ENCODE peak calls at places on chromosomes 5 and 9, in nine cellular contexts. Q is esophagus muscularis mucosa, W is sigmoid colon, A is A549, H is ovary, B is transverse colon, F is K562, O is HepG2, X is SK-N-SH. L is an unnamed sample.

GRCh38 chr5:91928751-91929521 is 545.8 kb upstream of the ARRDC3 start:
- DNase-seq in Q (no peak), W (no peak), A (peak), H (no peak), B (no peak), F (no peak), O (no peak), X (peak), L (no peak)

GRCh38 chr5:139961435-139962157 is 81.5 kb downstream of the NRG2 start:
- DNase-seq in Q (peak), W (no peak), A (no peak), H (peak), B (no peak), F (no peak), O (no peak), X (no peak), L (no peak)

GRCh38 chr5:98770158-98770910 is 3.1 kb upstream of the RGMB start:
- DNase-seq in Q (no peak), W (peak), A (peak), H (peak), B (peak), F (no peak), O (peak), X (peak), L (peak)

GRCh38 chr9:86064220-86064619 is 35.1 kb downstream of the GOLM1 start:
- DNase-seq in Q (no peak), W (no peak), A (no peak), H (no peak), B (no peak), F (no peak), O (no peak), X (no peak), L (no peak)

GRCh38 chr5:137710086-137710485 is 25.8 kb downstream of the KLHL3 start:
- DNase-seq in Q (no peak), W (no peak), A (no peak), H (no peak), B (no peak), F (no peak), O (no peak), X (no peak), L (no peak)

GRCh38 chr5:91302335-91302734 is 80.8 kb downstream of the ARRDC3 start:
- DNase-seq in Q (no peak), W (no peak), A (peak), H (no peak), B (no peak), F (peak), O (no peak), X (peak), L (no peak)

GRCh38 chr5:4862500-4862899 is 277.6 kb upstream of the ADAMTS16 start:
- DNase-seq in Q (no peak), W (no peak), A (peak), H (no peak), B (no peak), F (peak), O (peak), X (peak), L (no peak)

GRCh38 chr5:61245486-61245885 is 83.2 kb upstream of the SMIM15 start:
- DNase-seq in Q (no peak), W (no peak), A (no peak), H (no peak), B (peak), F (no peak), O (no peak), X (peak), L (no peak)

GRCh38 chr9:36995927-36996471 is 38.1 kb downstream of the PAX5 start:
- DNase-seq in Q (no peak), W (no peak), A (peak), H (no peak), B (peak), F (peak), O (peak), X (peak), L (peak)

GRCh38 chr5:56839062-56839461 is 23.7 kb downstream of the MAP3K1 start:
- DNase-seq in Q (no peak), W (no peak), A (no peak), H (no peak), B (no peak), F (no peak), O (no peak), X (no peak), L (no peak)

GRCh38 chr9:110257097-110257955 is 1.0 kb upstream of the TXN start:
- DNase-seq in Q (no peak), W (no peak), A (no peak), H (peak), B (peak), F (peak), O (peak), X (no peak), L (peak)

GRCh38 chr5:160850439-160850838 is 1.6 kb downstream of the ATP10B start:
- DNase-seq in Q (no peak), W (no peak), A (no peak), H (no peak), B (no peak), F (no peak), O (no peak), X (no peak), L (no peak)

GRCh38 chr5:62496876-62497275 is 81.7 kb upstream of the LRRC70 start:
- DNase-seq in Q (no peak), W (no peak), A (no peak), H (no peak), B (no peak), F (no peak), O (no peak), X (no peak), L (no peak)

GRCh38 chr9:3367185-3367584 is 158.6 kb downstream of the RFX3 start:
- DNase-seq in Q (no peak), W (no peak), A (no peak), H (no peak), B (no peak), F (no peak), O (no peak), X (no peak), L (no peak)

GRCh38 chr5:133870661-133871060 is 97.8 kb downstream of the C5orf15 start:
- DNase-seq in Q (no peak), W (peak), A (no peak), H (no peak), B (no peak), F (no peak), O (no peak), X (no peak), L (no peak)

GRCh38 chr9:4831944-4832343 is 39.2 kb downstream of the RCL1 start:
- DNase-seq in Q (no peak), W (no peak), A (no peak), H (no peak), B (no peak), F (peak), O (no peak), X (no peak), L (no peak)

GRCh38 chr5:31854625-31855526 is 215.9 kb downstream of the PDZD2 start:
- DNase-seq in Q (no peak), W (peak), A (peak), H (peak), B (no peak), F (no peak), O (no peak), X (peak), L (peak)

GRCh38 chr5:157816682-157817268 is 42.2 kb downstream of the CLINT1 start:
- DNase-seq in Q (no peak), W (no peak), A (peak), H (no peak), B (no peak), F (no peak), O (no peak), X (no peak), L (no peak)
- TF ChIP-seq EP300 in Q (no peak), W (no peak), A (no peak), H (no peak), B (no peak), F (no peak), O (no peak), X (no peak), L (no peak)

DNA sequence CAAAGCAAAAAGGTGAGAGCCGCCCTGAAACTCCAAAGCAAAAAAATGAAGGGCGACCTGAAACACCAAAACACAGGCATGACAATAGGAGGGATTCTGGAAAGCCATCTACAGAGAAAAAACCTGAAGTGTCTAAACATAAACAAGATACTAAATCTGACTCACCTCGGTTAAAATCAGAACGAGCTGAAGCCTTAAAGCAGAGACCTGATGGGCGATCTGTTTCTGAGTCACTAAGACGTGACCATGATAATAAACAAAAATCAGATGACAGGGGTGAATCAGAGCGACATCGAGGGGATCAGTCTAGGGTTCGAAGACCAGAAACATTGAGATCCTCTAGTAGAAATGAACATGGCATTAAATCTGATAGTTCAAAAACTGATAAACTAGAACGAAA is 108.8 kb downstream of the NIPBL start:
- DNase-seq in Q (no peak), W (no peak), A (no peak), H (no peak), B (no peak), F (no peak), O (no peak), X (no peak), L (no peak)
- H3K27ac ChIP-seq in Q (no peak), W (no peak), A (no peak), H (no peak), B (no peak), F (no peak), O (no peak), X (no peak), L (no peak)

GRCh38 chr5:38753776-38754175 is 92.0 kb upstream of the OSMR start:
- DNase-seq in Q (no peak), W (no peak), A (no peak), H (no peak), B (no peak), F (no peak), O (no peak), X (no peak), L (no peak)

GRCh38 chr5:38758774-38759423 is 86.9 kb upstream of the OSMR start:
- DNase-seq in Q (no peak), W (no peak), A (no peak), H (no peak), B (no peak), F (no peak), O (no peak), X (no peak), L (no peak)

GRCh38 chr5:38755171-38755570 is 90.6 kb upstream of the OSMR start:
- DNase-seq in Q (no peak), W (no peak), A (no peak), H (no peak), B (no peak), F (no peak), O (no peak), X (no peak), L (no peak)

GRCh38 chr5:38756068-38756467 is 89.7 kb upstream of the OSMR start:
- DNase-seq in Q (no peak), W (no peak), A (no peak), H (no peak), B (no peak), F (no peak), O (no peak), X (no peak), L (no peak)

GRCh38 chr5:38757451-38758245 is 88.2 kb upstream of the OSMR start:
- DNase-seq in Q (no peak), W (no peak), A (no peak), H (no peak), B (no peak), F (no peak), O (no peak), X (no peak), L (no peak)
- TF ChIP-seq EP300 in Q (no peak), W (no peak), A (no peak), H (no peak), B (no peak), F (no peak), O (no peak), X (no peak), L (no peak)

DNA sequence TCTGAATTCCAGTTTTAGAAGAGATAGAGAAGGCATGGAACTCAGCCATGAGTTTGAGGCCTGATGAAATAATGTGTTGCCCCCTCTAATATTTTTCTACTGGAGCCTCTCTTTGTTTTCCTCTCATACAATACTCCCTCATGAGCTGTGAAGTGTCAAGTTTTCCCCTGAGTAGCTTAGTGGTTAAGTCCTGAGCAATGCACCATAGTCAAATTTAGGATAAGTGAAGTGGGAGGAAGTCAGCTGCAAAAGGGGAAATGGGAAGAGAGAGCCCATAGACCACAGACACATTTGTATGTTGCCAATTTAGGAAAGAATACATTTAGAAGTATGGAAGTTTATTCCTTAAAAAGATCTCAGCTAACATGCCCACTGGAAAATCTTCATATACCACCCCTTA is 171.5 kb upstream of the NREP start:
- DNase-seq in Q (no peak), W (no peak), A (no peak), H (no peak), B (no peak), F (no peak), O (no peak), X (no peak), L (no peak)
- H3K27ac ChIP-seq in Q (no peak), W (no peak), A (no peak), H (no peak), B (no peak), F (no peak), O (no peak), X (peak), L (no peak)

DNA sequence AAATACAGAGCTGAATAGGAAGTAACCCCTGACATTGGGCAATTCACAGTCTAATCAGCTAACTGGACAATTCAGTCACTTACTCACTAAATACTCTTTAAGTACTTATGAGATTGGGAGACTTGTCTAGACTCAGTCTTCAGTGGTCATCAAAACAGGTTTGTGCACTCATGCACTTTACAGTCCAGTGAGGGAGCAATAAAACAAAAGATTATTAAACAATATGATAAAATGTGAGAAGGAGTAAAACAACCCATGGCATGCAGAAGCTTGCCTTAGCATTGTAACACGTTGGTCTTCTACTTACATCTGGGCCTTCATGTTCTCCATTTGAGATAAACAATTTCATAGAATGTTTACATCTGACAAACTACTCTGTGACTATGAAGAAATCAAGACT is 11.4 kb upstream of the FBXO38 start:
- DNase-seq in Q (no peak), W (no peak), A (no peak), H (no peak), B (no peak), F (no peak), O (no peak), X (no peak), L (no peak)
- TF ChIP-seq EP300 in Q (no peak), W (no peak), A (no peak), H (no peak), B (no peak), F (no peak), O (no peak), X (no peak), L (no peak)

GRCh38 chr9:133357656-133358055 is 1.3 kb downstream of the SURF2 start:
- DNase-seq in Q (no peak), W (no peak), A (no peak), H (no peak), B (no peak), F (no peak), O (no peak), X (no peak), L (no peak)
- H3K27ac ChIP-seq in Q (no peak), W (no peak), A (no peak), H (no peak), B (no peak), F (no peak), O (no peak), X (no peak), L (no peak)

DNA sequence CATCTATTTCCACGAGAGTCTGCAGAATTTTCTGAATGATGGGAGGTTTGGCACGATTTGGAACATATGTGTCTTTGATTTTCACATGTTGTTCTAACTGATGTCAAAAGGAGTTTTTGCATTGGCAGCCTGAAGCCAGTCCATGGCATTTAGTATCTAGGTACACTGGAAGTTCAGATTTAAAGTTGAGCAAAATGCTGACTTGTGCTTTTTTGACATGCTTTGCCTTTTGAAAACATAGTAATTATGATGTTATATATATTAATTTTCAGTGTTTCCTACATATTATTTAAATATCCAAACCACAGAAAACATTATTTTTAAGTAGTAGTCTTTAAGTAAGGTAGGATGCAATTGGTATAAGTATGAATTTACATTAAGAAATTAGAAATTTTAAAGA is 103.1 kb downstream of the PBX3 start:
- DNase-seq in Q (no peak), W (no peak), A (no peak), H (no peak), B (no peak), F (no peak), O (no peak), X (no peak), L (no peak)
- TF ChIP-seq EP300 in Q (no peak), W (no peak), A (no peak), H (no peak), B (no peak), F (no peak), O (no peak), X (no peak), L (no peak)

GRCh38 chr5:65771266-65771665 is 49.3 kb downstream of the NLN start:
- DNase-seq in Q (no peak), W (no peak), A (no peak), H (no peak), B (no peak), F (no peak), O (no peak), X (no peak), L (no peak)
- H3K27ac ChIP-seq in Q (no peak), W (no peak), A (no peak), H (no peak), B (no peak), F (no peak), O (no peak), X (no peak), L (no peak)

GRCh38 chr9:136963341-136963740 is 11.3 kb downstream of the LCN12 start:
- DNase-seq in Q (no peak), W (no peak), A (no peak), H (no peak), B (no peak), F (no peak), O (no peak), X (no peak), L (no peak)

GRCh38 chr9:136963751-136964150 is 11.7 kb downstream of the LCN12 start:
- DNase-seq in Q (no peak), W (no peak), A (no peak), H (no peak), B (no peak), F (no peak), O (no peak), X (no peak), L (no peak)

GRCh38 chr9:136962701-136963248 is 10.7 kb downstream of the LCN12 start:
- DNase-seq in Q (no peak), W (no peak), A (no peak), H (no peak), B (no peak), F (no peak), O (no peak), X (no peak), L (no peak)

GRCh38 chr9:136964833-136965422 is 12.4 kb upstream of the PTGDS start:
- DNase-seq in Q (no peak), W (no peak), A (no peak), H (no peak), B (no peak), F (peak), O (no peak), X (no peak), L (no peak)

GRCh38 chr9:136964171-136964689 is 12.2 kb downstream of the LCN12 start:
- DNase-seq in Q (no peak), W (no peak), A (no peak), H (no peak), B (peak), F (peak), O (no peak), X (no peak), L (peak)
- TF ChIP-seq EP300 in Q (no peak), W (no peak), A (no peak), H (no peak), B (no peak), F (no peak), O (no peak), X (no peak), L (no peak)

DNA sequence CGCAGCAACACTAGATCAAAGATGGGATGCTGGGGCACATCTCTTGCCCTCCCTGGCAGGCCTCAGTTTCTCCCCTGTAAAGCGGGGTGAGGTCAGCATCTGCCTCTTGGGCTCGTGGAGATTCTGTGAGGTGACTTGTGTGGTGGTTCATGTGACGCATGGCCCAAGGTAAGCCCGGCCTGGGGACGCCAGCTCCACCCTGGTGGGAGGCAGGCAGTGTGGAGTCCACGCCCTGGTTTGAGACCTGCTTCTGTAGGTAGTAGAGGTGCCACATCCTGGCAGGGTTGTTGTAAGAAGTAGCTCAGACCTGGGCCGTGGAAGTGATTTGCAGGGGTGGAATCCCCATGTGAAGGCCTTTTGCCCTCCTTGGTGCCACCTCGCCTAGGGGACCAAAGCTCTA is 101.5 kb downstream of the DAB2IP start:
- DNase-seq in Q (no peak), W (no peak), A (no peak), H (no peak), B (no peak), F (no peak), O (no peak), X (no peak), L (no peak)
- H3K27ac ChIP-seq in Q (peak), W (peak), A (no peak), H (no peak), B (peak), F (no peak), O (no peak), X (no peak), L (peak)

L was measured in stomach.